ENCODE peak calls at places on chromosomes 16 and 17, in seven cellular contexts. One of them, this sample, is unnamed.
A peak's percentile ranks its signal among the peaks of the same experiment; 100 is the strongest.

GRCh38 chr16:57204675-57205074 is 18.5 kb downstream of the RSPRY1 start:
- DNase-seq in HepG2: no peak
- DNase-seq in K562: no peak
- DNase-seq in HCT116: no peak
- DNase-seq in H1: peak; percentile 48
- DNase-seq in GM12878: no peak
- DNase-seq in SK-N-SH: peak; percentile 25
- DNase-seq in this sample: no peak

GRCh38 chr16:75446416-75446815 is 13.1 kb upstream of the CFDP1 start:
- DNase-seq in HepG2: peak; percentile 26
- DNase-seq in K562: no peak
- DNase-seq in HCT116: no peak
- DNase-seq in H1: no peak
- DNase-seq in GM12878: no peak
- DNase-seq in SK-N-SH: no peak
- DNase-seq in this sample: no peak

GRCh38 chr17:17722081-17722905 is 41.0 kb downstream of the RAI1 start:
- DNase-seq in HepG2: no peak
- DNase-seq in K562: no peak
- DNase-seq in HCT116: no peak
- DNase-seq in H1: peak; percentile 69
- DNase-seq in GM12878: no peak
- DNase-seq in SK-N-SH: peak; percentile 60
- DNase-seq in this sample: no peak

GRCh38 chr16:81817789-81818304 is 38.8 kb downstream of the PLCG2 start:
- DNase-seq in HepG2: no peak
- DNase-seq in K562: no peak
- DNase-seq in HCT116: no peak
- DNase-seq in H1: no peak
- DNase-seq in GM12878: peak; percentile 79
- DNase-seq in SK-N-SH: no peak
- DNase-seq in this sample: no peak

GRCh38 chr16:29975811-29976511 is 2.3 kb downstream of the TAOK2 start:
- DNase-seq in HepG2: no peak
- DNase-seq in K562: no peak
- DNase-seq in HCT116: no peak
- DNase-seq in H1: no peak
- DNase-seq in GM12878: no peak
- DNase-seq in SK-N-SH: no peak
- DNase-seq in this sample: no peak

GRCh38 chr16:7026639-7027038 is 306.0 kb upstream of the RBFOX1 start:
- DNase-seq in HepG2: no peak
- DNase-seq in K562: no peak
- DNase-seq in HCT116: no peak
- DNase-seq in H1: peak; percentile 54
- DNase-seq in GM12878: no peak
- DNase-seq in SK-N-SH: no peak
- DNase-seq in this sample: no peak

GRCh38 chr17:43958953-43959352 is 5.2 kb upstream of the PYY start:
- DNase-seq in HepG2: no peak
- DNase-seq in K562: no peak
- DNase-seq in HCT116: no peak
- DNase-seq in H1: no peak
- DNase-seq in GM12878: no peak
- DNase-seq in SK-N-SH: no peak
- DNase-seq in this sample: no peak

GRCh38 chr16:72673118-72673517 is 374.8 kb downstream of the ZFHX3 start:
- DNase-seq in HepG2: no peak
- DNase-seq in K562: no peak
- DNase-seq in HCT116: no peak
- DNase-seq in H1: no peak
- DNase-seq in GM12878: no peak
- DNase-seq in SK-N-SH: no peak
- DNase-seq in this sample: no peak

GRCh38 chr16:23950291-23950894 is 114.6 kb downstream of the PRKCB start:
- DNase-seq in HepG2: no peak
- DNase-seq in K562: no peak
- DNase-seq in HCT116: no peak
- DNase-seq in H1: no peak
- DNase-seq in GM12878: no peak
- DNase-seq in SK-N-SH: no peak
- DNase-seq in this sample: no peak

GRCh38 chr17:41629826-41630670 is 5.7 kb upstream of the KRT17 start:
- DNase-seq in HepG2: no peak
- DNase-seq in K562: no peak
- DNase-seq in HCT116: no peak
- DNase-seq in H1: no peak
- DNase-seq in GM12878: no peak
- DNase-seq in SK-N-SH: no peak
- DNase-seq in this sample: no peak

GRCh38 chr16:80610489-80611156 is 69.8 kb downstream of the DYNLRB2 start:
- DNase-seq in HepG2: no peak
- DNase-seq in K562: no peak
- DNase-seq in HCT116: no peak
- DNase-seq in H1: no peak
- DNase-seq in GM12878: no peak
- DNase-seq in SK-N-SH: no peak
- DNase-seq in this sample: no peak

GRCh38 chr17:48134912-48135480 is 27.4 kb downstream of the SNX11 start:
- DNase-seq in HepG2: no peak
- DNase-seq in K562: peak; percentile 37
- DNase-seq in HCT116: no peak
- DNase-seq in H1: no peak
- DNase-seq in GM12878: no peak
- DNase-seq in SK-N-SH: no peak
- DNase-seq in this sample: no peak

GRCh38 chr16:48539485-48540221 is 70.3 kb downstream of the N4BP1 start:
- DNase-seq in HepG2: no peak
- DNase-seq in K562: no peak
- DNase-seq in HCT116: no peak
- DNase-seq in H1: peak; percentile 44
- DNase-seq in GM12878: no peak
- DNase-seq in SK-N-SH: no peak
- DNase-seq in this sample: no peak

GRCh38 chr16:48540222-48540900 is 69.6 kb downstream of the N4BP1 start:
- DNase-seq in HepG2: no peak
- DNase-seq in K562: no peak
- DNase-seq in HCT116: no peak
- DNase-seq in H1: peak; percentile 43
- DNase-seq in GM12878: no peak
- DNase-seq in SK-N-SH: no peak
- DNase-seq in this sample: no peak

GRCh38 chr16:48542966-48543365 is 67.0 kb downstream of the N4BP1 start:
- DNase-seq in HepG2: no peak
- DNase-seq in K562: no peak
- DNase-seq in HCT116: no peak
- DNase-seq in H1: no peak
- DNase-seq in GM12878: no peak
- DNase-seq in SK-N-SH: no peak
- DNase-seq in this sample: no peak

GRCh38 chr16:48542020-48542473 is 67.9 kb downstream of the N4BP1 start:
- DNase-seq in HepG2: no peak
- DNase-seq in K562: no peak
- DNase-seq in HCT116: no peak
- DNase-seq in H1: no peak
- DNase-seq in GM12878: no peak
- DNase-seq in SK-N-SH: peak; percentile 78
- DNase-seq in this sample: peak; percentile 24

DNA sequence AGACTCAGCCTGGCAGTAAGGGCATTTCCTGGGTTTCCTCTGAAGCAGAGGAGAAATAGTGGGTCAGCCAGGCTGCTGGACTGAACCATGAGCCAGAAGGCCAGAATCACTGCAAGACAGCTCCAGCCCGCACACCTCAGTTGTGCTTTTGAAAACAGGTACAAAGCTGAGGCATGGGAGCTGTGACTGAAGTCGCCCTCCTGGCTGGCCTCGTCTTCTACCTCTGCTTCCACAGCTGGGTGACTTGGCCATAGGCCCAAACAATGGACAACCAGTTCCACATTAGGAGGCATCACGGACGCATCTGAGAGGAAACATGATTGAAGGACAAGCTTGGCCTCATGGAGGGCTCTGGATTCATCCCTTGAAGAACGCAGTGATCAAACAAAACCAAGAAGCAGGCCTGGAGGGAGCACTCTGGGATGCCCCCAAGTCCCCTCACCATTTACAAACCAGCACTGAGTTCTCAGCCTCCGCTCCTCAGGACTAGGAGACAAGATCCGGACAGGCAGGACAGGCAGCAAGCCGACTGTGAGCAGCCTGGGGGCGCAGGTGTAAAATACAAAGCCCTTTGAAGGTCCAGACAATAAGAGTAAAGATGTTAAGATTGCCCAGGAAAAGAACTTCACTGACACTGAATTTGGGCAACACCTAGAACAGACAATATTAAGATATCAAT is 68.7 kb downstream of the N4BP1 start:
- DNase-seq in HepG2: no peak
- DNase-seq in K562: no peak
- DNase-seq in HCT116: no peak
- DNase-seq in H1: peak; percentile 31
- DNase-seq in GM12878: no peak
- DNase-seq in SK-N-SH: no peak
- DNase-seq in this sample: no peak
- TF ChIP-seq SIN3A in HepG2: no peak
- TF ChIP-seq SIN3A in K562: no peak
- TF ChIP-seq SIN3A in HCT116: no peak
- TF ChIP-seq SIN3A in H1: no peak
- TF ChIP-seq SIN3A in GM12878: no peak
- TF ChIP-seq SIN3A in SK-N-SH: no peak
- TF ChIP-seq SIN3A in this sample: no peak

DNA sequence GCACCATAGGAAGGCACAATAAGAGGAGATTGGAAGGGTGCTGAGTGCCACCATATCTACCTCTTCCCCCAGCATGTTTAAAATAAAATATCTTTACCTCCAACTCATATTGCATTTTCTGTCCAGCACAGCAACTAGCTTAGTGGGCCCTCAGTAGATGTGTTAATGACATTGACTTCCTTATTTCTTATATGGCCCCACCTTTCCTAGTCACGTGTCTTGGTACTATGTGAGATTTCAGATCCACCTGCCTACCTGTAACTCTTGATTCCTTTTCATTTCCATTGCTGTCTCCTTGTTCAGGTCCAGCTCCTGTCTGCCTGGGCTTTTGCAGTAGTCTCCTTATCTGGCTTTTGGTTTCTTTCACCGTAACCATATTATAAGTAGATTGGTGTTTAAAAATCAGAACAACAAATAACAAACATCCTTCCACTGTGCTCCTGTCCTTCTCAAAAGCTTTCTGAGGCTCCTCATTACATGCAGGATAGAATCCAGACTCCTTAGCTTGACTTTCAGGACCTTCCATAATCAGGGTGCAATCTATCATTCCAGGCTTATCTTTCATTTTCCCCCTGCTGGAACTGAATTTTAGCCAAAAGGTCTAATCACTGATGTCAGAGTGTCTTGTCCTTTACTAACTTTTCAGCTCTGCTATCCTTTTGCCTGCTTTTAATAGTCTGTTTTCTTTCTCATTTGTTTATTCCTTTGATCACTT is 71.3 kb downstream of the FTO start:
- DNase-seq in HepG2: no peak
- DNase-seq in K562: no peak
- DNase-seq in HCT116: no peak
- DNase-seq in H1: no peak
- DNase-seq in GM12878: no peak
- DNase-seq in SK-N-SH: no peak
- DNase-seq in this sample: no peak
- TF ChIP-seq SIN3A in HepG2: no peak
- TF ChIP-seq SIN3A in K562: no peak
- TF ChIP-seq SIN3A in HCT116: no peak
- TF ChIP-seq SIN3A in H1: no peak
- TF ChIP-seq SIN3A in GM12878: no peak
- TF ChIP-seq SIN3A in SK-N-SH: no peak
- TF ChIP-seq SIN3A in this sample: no peak

GRCh38 chr16:35102780-35103403 is 1643.5 kb downstream of the TP53TG3F start:
- DNase-seq in HepG2: peak; percentile 3
- DNase-seq in K562: peak; percentile 9
- DNase-seq in HCT116: no peak
- DNase-seq in H1: no peak
- DNase-seq in GM12878: no peak
- DNase-seq in SK-N-SH: peak; percentile 26
- DNase-seq in this sample: peak; percentile 5
- TF ChIP-seq SIN3A in HepG2: no peak
- TF ChIP-seq SIN3A in K562: no peak
- TF ChIP-seq SIN3A in HCT116: no peak
- TF ChIP-seq SIN3A in H1: no peak
- TF ChIP-seq SIN3A in GM12878: no peak
- TF ChIP-seq SIN3A in SK-N-SH: no peak
- TF ChIP-seq SIN3A in this sample: no peak

GRCh38 chr16:54687043-54687655 is 243.5 kb upstream of the IRX5 start:
- DNase-seq in HepG2: no peak
- DNase-seq in K562: no peak
- DNase-seq in HCT116: no peak
- DNase-seq in H1: no peak
- DNase-seq in GM12878: no peak
- DNase-seq in SK-N-SH: no peak
- DNase-seq in this sample: no peak

GRCh38 chr16:54693864-54694263 is 236.8 kb upstream of the IRX5 start:
- DNase-seq in HepG2: no peak
- DNase-seq in K562: no peak
- DNase-seq in HCT116: no peak
- DNase-seq in H1: no peak
- DNase-seq in GM12878: no peak
- DNase-seq in SK-N-SH: no peak
- DNase-seq in this sample: no peak

GRCh38 chr16:54689072-54689471 is 241.6 kb upstream of the IRX5 start:
- DNase-seq in HepG2: no peak
- DNase-seq in K562: no peak
- DNase-seq in HCT116: no peak
- DNase-seq in H1: no peak
- DNase-seq in GM12878: no peak
- DNase-seq in SK-N-SH: no peak
- DNase-seq in this sample: no peak

GRCh38 chr16:54688339-54688738 is 242.3 kb upstream of the IRX5 start:
- DNase-seq in HepG2: no peak
- DNase-seq in K562: no peak
- DNase-seq in HCT116: no peak
- DNase-seq in H1: no peak
- DNase-seq in GM12878: no peak
- DNase-seq in SK-N-SH: no peak
- DNase-seq in this sample: no peak

DNA sequence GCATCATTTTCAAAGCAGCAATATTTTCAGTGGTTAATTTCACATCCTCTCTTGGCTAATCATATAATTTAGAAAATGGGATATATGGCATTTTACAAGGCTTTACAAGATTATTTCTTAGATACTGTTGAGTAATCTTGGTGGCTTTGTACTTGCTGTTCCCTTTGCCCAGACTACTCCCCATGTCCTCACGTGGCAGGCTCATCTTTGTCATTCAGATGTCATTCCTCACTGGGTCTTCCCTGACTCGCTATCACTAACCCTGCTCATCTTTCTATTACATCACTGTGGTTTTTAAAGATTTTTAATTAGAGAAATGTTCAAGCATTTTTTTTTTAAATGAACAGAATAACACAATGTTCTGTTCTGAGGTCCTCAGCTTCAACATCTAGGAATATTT is 240.0 kb upstream of the IRX5 start:
- DNase-seq in HepG2: no peak
- DNase-seq in K562: no peak
- DNase-seq in HCT116: no peak
- DNase-seq in H1: no peak
- DNase-seq in GM12878: no peak
- DNase-seq in SK-N-SH: no peak
- DNase-seq in this sample: no peak
- TF ChIP-seq SIN3A in HepG2: no peak
- TF ChIP-seq SIN3A in K562: no peak
- TF ChIP-seq SIN3A in HCT116: no peak
- TF ChIP-seq SIN3A in H1: no peak
- TF ChIP-seq SIN3A in GM12878: no peak
- TF ChIP-seq SIN3A in SK-N-SH: no peak
- TF ChIP-seq SIN3A in this sample: no peak